ENCODE peak calls at places on chromosomes 11 and 22, in seven cellular contexts. One of them, this sample, is unnamed.

GRCh38 chr11:59078435-59078834 is 7.7 kb upstream of the GLYATL1B start:
- DNase-seq in colonic mucosa: no peak
- DNase-seq in SK-N-DZ: no peak
- DNase-seq in WTC11: no peak
- DNase-seq in effector memory CD4-positive, alpha-beta T cell: no peak
- DNase-seq in body of pancreas: no peak
- DNase-seq in ELF-1: no peak
- DNase-seq in this sample: no peak

GRCh38 chr11:114026355-114026754 is 33.2 kb upstream of the ZBTB16 start:
- DNase-seq in SK-N-DZ: peak; percentile 68
- DNase-seq in effector memory CD4-positive, alpha-beta T cell: no peak
- DNase-seq in body of pancreas: no peak
- DNase-seq in ELF-1: peak; percentile 38
- DNase-seq in colonic mucosa: no peak
- DNase-seq in WTC11: peak; percentile 18
- DNase-seq in this sample: peak; percentile 43

GRCh38 chr11:12556788-12557384 is 117.3 kb upstream of the TEAD1 start:
- DNase-seq in body of pancreas: peak; percentile 65
- DNase-seq in effector memory CD4-positive, alpha-beta T cell: no peak
- DNase-seq in WTC11: peak; percentile 63
- DNase-seq in SK-N-DZ: no peak
- DNase-seq in ELF-1: peak; percentile 79
- DNase-seq in colonic mucosa: peak; percentile 36
- DNase-seq in this sample: no peak

GRCh38 chr22:48567213-48567975 is 1260.3 kb downstream of the BRD1 start:
- DNase-seq in body of pancreas: no peak
- DNase-seq in effector memory CD4-positive, alpha-beta T cell: no peak
- DNase-seq in WTC11: no peak
- DNase-seq in SK-N-DZ: no peak
- DNase-seq in colonic mucosa: no peak
- DNase-seq in ELF-1: peak; percentile 34
- DNase-seq in this sample: no peak

GRCh38 chr11:44633641-44634040 is 68.2 kb downstream of the CD82 start:
- DNase-seq in effector memory CD4-positive, alpha-beta T cell: no peak
- DNase-seq in SK-N-DZ: no peak
- DNase-seq in body of pancreas: no peak
- DNase-seq in WTC11: no peak
- DNase-seq in colonic mucosa: no peak
- DNase-seq in ELF-1: no peak
- DNase-seq in this sample: no peak

GRCh38 chr11:122235615-122236014 is 119.6 kb upstream of the BLID start:
- DNase-seq in body of pancreas: peak; percentile 48
- DNase-seq in colonic mucosa: no peak
- DNase-seq in WTC11: no peak
- DNase-seq in effector memory CD4-positive, alpha-beta T cell: no peak
- DNase-seq in SK-N-DZ: no peak
- DNase-seq in ELF-1: peak; percentile 5
- DNase-seq in this sample: no peak

GRCh38 chr11:44250421-44250820 is 59.5 kb downstream of the ALX4 start:
- DNase-seq in WTC11: no peak
- DNase-seq in ELF-1: no peak
- DNase-seq in colonic mucosa: no peak
- DNase-seq in SK-N-DZ: no peak
- DNase-seq in effector memory CD4-positive, alpha-beta T cell: no peak
- DNase-seq in body of pancreas: no peak
- DNase-seq in this sample: no peak

GRCh38 chr11:44894217-44894617 is 56.5 kb downstream of the TP53I11 start:
- DNase-seq in body of pancreas: peak; percentile 19
- DNase-seq in colonic mucosa: peak; percentile 50
- DNase-seq in WTC11: peak; percentile 92
- DNase-seq in effector memory CD4-positive, alpha-beta T cell: peak; percentile 25
- DNase-seq in ELF-1: peak; percentile 94
- DNase-seq in SK-N-DZ: peak; percentile 85
- DNase-seq in this sample: peak; percentile 10

GRCh38 chr11:9719949-9720646 is 56.2 kb downstream of the SWAP70 start:
- DNase-seq in body of pancreas: no peak
- DNase-seq in SK-N-DZ: no peak
- DNase-seq in ELF-1: no peak
- DNase-seq in colonic mucosa: no peak
- DNase-seq in WTC11: no peak
- DNase-seq in effector memory CD4-positive, alpha-beta T cell: no peak
- DNase-seq in this sample: no peak

This sample was measured in CD4-positive, CD25-positive, alpha-beta regulatory T cell.